ENCODE peak calls at places on chromosomes 2 and 18, in four cellular contexts. J is T-cell; V is activated CD8-positive, alpha-beta T cell treated with anti-CD3 and anti-CD28 coated beads, Interleukin-2, amount 10 ng/mL, durations not matched to agents 7 days and 5 days; W is left ventricle myocardium superior. B is an unnamed sample.
A peak's percentile ranks its signal among the peaks of the same experiment; 100 is the strongest.

GRCh38 chr2:108243566-108243965 is 3.8 kb downstream of the SULT1C3 start:
- ATAC-seq in J (no peak), W (no peak), V (no peak), B (no peak)

GRCh38 chr2:168348076-168348475 is 100.7 kb upstream of the STK39 start:
- ATAC-seq in V (no peak), W (peak; percentile 84), J (no peak), B (peak; percentile 64)

GRCh38 chr2:202452744-202453143 is 76.6 kb downstream of the BMPR2 start:
- ATAC-seq in W (no peak), V (no peak), J (no peak), B (no peak)

GRCh38 chr2:227106845-227107759 is 56.9 kb downstream of the COL4A4 start:
- ATAC-seq in W (peak; percentile 54), J (no peak), V (no peak), B (no peak)

GRCh38 chr2:185279999-185280398 is 458.6 kb upstream of the FSIP2 start:
- ATAC-seq in V (no peak), J (no peak), W (no peak), B (no peak)

GRCh38 chr2:128617661-128618060 is 299.0 kb upstream of the HS6ST1 start:
- ATAC-seq in V (no peak), J (no peak), W (no peak), B (no peak)

GRCh38 chr18:10259934-10260333 is 194.5 kb upstream of the APCDD1 start:
- ATAC-seq in W (no peak), J (no peak), V (no peak), B (no peak)

GRCh38 chr2:13524492-13524891 is 807.8 kb downstream of the TRIB2 start:
- ATAC-seq in W (no peak), J (no peak), V (no peak), B (no peak)

GRCh38 chr2:183250061-183250460 is 125.8 kb downstream of the NUP35 start:
- ATAC-seq in V (no peak), J (no peak), W (no peak), B (no peak)

GRCh38 chr2:8821276-8822217 is 15.9 kb downstream of the KIDINS220 start:
- ATAC-seq in J (no peak), W (peak; percentile 91), V (no peak), B (no peak)

GRCh38 chr2:69375494-69376353 is 11.3 kb downstream of the GFPT1 start:
- ATAC-seq in J (no peak), W (peak; percentile 81), V (peak; percentile 79), B (no peak)

GRCh38 chr2:40329739-40330047 is 122.2 kb downstream of the SLC8A1 start:
- ATAC-seq in J (no peak), W (peak; percentile 79), V (no peak), B (no peak)

GRCh38 chr2:119809329-119810038 is 49.8 kb downstream of the PTPN4 start:
- ATAC-seq in J (no peak), W (peak; percentile 91), V (no peak), B (no peak)

GRCh38 chr18:34772887-34773286 is 62.8 kb downstream of the DTNA start:
- ATAC-seq in W (peak; percentile 71), V (no peak), J (no peak), B (no peak)

GRCh38 chr2:235946590-235946989 is 221.6 kb downstream of the GBX2 start:
- ATAC-seq in V (no peak), W (no peak), J (no peak), B (no peak)

GRCh38 chr2:121898483-121898882 is 143.0 kb downstream of the TSN start:
- ATAC-seq in V (no peak), J (no peak), W (no peak), B (no peak)

GRCh38 chr2:238135601-238136150 is 2.8 kb upstream of the KLHL30 start:
- ATAC-seq in W (no peak), V (no peak), J (no peak), B (no peak)

GRCh38 chr2:109143214-109144187 is 14.5 kb downstream of the SH3RF3 start:
- ATAC-seq in J (peak; percentile 86), W (no peak), V (peak; percentile 84), B (peak; percentile 43)

GRCh38 chr2:14324308-14324707 is 308.2 kb upstream of the LRATD1 start:
- ATAC-seq in W (no peak), J (no peak), V (no peak), B (no peak)

GRCh38 chr2:148020036-148020357 is 540 bp downstream of the ORC4 start:
- ATAC-seq in J (no peak), W (no peak), V (peak; percentile 1), B (no peak)

GRCh38 chr2:105856576-105856975 is 111.9 kb downstream of the NCK2 start:
- ATAC-seq in V (peak; percentile 40), J (peak; percentile 35), W (no peak), B (no peak)

GRCh38 chr18:34576622-34577021 is 133.5 kb upstream of the DTNA start:
- ATAC-seq in V (no peak), W (no peak), J (no peak), B (no peak)

GRCh38 chr2:96502891-96503636 is 2.1 kb downstream of the NEURL3 start:
- ATAC-seq in J (no peak), V (no peak), W (no peak), B (peak; percentile 35)

GRCh38 chr2:33153008-33153407 is 206.3 kb downstream of the LTBP1 start:
- ATAC-seq in W (no peak), J (no peak), V (no peak), B (no peak)

GRCh38 chr18:62702259-62702658 is 13.1 kb upstream of the PHLPP1 start:
- ATAC-seq in V (no peak), J (no peak), W (no peak), B (no peak)

GRCh38 chr2:46091004-46091403 is 206.2 kb upstream of the EPAS1 start:
- ATAC-seq in V (no peak), W (peak; percentile 80), J (no peak), B (no peak)

GRCh38 chr2:14634223-14634884 is 1.8 kb downstream of the LRATD1 start:
- ATAC-seq in J (no peak), W (peak; percentile 83), V (no peak), B (peak; percentile 26)

GRCh38 chr18:57154389-57154788 is 7.5 kb downstream of the BOD1L2 start:
- ATAC-seq in W (no peak), V (no peak), J (no peak), B (no peak)

GRCh38 chr18:9742588-9743131 is 34.6 kb downstream of the RAB31 start:
- ATAC-seq in J (no peak), W (peak; percentile 77), V (no peak), B (no peak)